ENCODE peak calls at places on chromosomes 2 and 18, in ten cellular contexts. I is testis, D is A549, P is breast epithelium, V is stomach, K is ovary, X is NB4, B is body of pancreas, S is K562, L is IMR-90. E is an unnamed sample.
A peak's percentile ranks its signal among the peaks of the same experiment; 100 is the strongest.

GRCh38 chr2:64727843-64728463 is 74.2 kb upstream of the SERTAD2 start:
- DNase-seq in I (no peak), D (no peak), P (no peak), V (no peak), K (no peak), X (peak; percentile 36), B (no peak), S (no peak), L (no peak), E (no peak)

GRCh38 chr2:176729706-176730569 is 460.7 kb downstream of the MTX2 start:
- DNase-seq in I (peak; percentile 16), D (no peak), P (peak; percentile 62), V (no peak), K (no peak), X (no peak), B (peak; percentile 86), S (no peak), L (no peak), E (no peak)

GRCh38 chr2:222318026-222318711 is 19.4 kb upstream of the PAX3 start:
- DNase-seq in I (peak; percentile 78), D (peak; percentile 57), P (no peak), V (peak; percentile 72), K (no peak), X (peak; percentile 84), B (peak; percentile 46), S (peak; percentile 15), L (peak; percentile 52), E (peak; percentile 53)

GRCh38 chr2:74043345-74044329 is 58.9 kb downstream of the TET3 start:
- DNase-seq in I (no peak), D (no peak), P (no peak), V (no peak), K (no peak), X (no peak), B (no peak), S (peak; percentile 67), L (no peak), E (peak; percentile 62)

GRCh38 chr2:231535961-231536360 is 5.7 kb upstream of the NMUR1 start:
- DNase-seq in I (no peak), D (no peak), P (peak; percentile 38), V (no peak), K (no peak), X (no peak), B (no peak), S (no peak), L (no peak), E (no peak)

GRCh38 chr2:42722328-42723190 is 41.4 kb downstream of the OXER1 start:
- DNase-seq in I (peak; percentile 77), D (no peak), P (no peak), V (peak; percentile 65), K (peak; percentile 66), X (peak; percentile 55), B (peak; percentile 91), S (peak; percentile 45), L (peak; percentile 89), E (no peak)

GRCh38 chr2:71156531-71156930 is 26.1 kb downstream of the MPHOSPH10 start:
- DNase-seq in I (no peak), D (no peak), P (no peak), V (no peak), K (no peak), X (peak; percentile 40), B (no peak), S (no peak), L (peak; percentile 23), E (no peak)

GRCh38 chr2:37829202-37829601 is 95.9 kb upstream of the RMDN2 start:
- DNase-seq in I (no peak), D (no peak), P (no peak), V (no peak), K (peak; percentile 34), X (peak; percentile 95), B (peak; percentile 65), S (no peak), L (peak; percentile 98), E (no peak)

DNA sequence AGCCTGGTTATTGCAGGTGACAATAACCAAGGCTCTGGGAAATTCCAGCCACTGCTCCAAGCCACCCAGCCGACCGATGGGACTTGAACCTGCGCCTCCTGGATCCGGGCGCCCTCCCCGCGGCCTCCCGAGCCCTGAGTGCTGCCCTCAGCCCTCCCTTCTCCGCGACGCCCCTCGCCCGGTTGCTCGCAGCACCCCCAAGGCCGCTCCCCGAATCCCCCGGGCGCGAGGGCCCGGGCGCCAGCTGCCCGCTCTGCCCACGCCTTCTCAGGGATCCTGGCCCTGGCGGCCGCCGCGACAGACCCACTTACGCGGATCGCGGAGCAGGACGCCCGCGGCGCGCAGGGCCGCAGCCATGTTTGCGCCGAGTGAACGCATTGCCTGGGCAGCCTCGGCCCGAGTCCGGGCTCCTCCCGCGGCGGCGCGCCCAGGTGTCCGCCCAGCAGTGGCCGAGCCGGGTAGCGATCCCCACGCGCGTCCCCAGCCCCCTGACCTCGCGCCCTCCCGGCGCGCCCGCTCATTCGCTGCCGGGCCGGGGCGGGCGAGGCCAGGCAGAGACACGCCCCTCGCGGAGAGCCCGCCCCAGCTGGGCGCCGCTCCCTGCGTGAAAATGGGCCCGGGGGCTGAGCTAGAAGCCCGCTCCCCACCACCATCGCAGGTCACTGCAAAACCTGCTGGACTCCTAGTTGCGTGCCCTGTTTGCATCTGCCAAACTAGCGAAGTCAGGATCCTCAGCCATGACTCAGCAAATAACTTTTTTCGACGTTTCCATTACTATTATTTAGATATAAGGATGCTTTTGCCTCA is at the start of gene FECH:
- DNase-seq in I (peak; percentile 85), D (peak; percentile 40), P (peak; percentile 74), V (peak; percentile 84), K (peak; percentile 73), X (peak; percentile 62), B (peak; percentile 84), S (peak; percentile 73), L (peak; percentile 71), E (peak; percentile 35)
- TF ChIP-seq POLR2A in I (peak; percentile 7), D (peak; percentile 82), P (no peak), V (no peak), K (peak; percentile 46), X (peak; percentile 17), B (peak; percentile 84), S (peak; percentile 65), L (peak; percentile 57), E (peak; percentile 58)

DNA sequence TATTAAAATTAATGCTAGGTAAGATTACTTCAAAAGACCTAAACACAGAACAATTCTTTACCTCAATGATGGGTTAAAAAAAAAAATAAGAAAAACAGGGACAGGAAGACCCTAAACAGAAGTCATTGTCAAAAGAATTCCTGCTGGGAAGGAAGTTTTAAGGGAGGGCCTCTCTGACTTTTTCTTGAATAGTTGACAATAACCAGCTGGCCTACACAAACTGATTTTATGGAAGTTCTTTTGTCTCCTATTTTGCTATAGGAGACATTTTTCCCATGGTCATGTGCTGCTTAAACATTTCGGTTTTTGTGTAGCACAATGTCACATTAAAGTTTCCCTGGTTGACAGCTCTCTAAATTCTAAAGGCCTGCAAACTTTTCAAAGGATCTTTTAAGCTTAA is 55.3 kb downstream of the RFTN2 start:
- DNase-seq in I (no peak), D (no peak), P (no peak), V (no peak), K (no peak), X (no peak), B (no peak), S (no peak), L (no peak), E (no peak)
- TF ChIP-seq POLR2A in I (no peak), D (no peak), P (no peak), V (no peak), K (no peak), X (no peak), B (no peak), S (no peak), L (no peak), E (no peak)

DNA sequence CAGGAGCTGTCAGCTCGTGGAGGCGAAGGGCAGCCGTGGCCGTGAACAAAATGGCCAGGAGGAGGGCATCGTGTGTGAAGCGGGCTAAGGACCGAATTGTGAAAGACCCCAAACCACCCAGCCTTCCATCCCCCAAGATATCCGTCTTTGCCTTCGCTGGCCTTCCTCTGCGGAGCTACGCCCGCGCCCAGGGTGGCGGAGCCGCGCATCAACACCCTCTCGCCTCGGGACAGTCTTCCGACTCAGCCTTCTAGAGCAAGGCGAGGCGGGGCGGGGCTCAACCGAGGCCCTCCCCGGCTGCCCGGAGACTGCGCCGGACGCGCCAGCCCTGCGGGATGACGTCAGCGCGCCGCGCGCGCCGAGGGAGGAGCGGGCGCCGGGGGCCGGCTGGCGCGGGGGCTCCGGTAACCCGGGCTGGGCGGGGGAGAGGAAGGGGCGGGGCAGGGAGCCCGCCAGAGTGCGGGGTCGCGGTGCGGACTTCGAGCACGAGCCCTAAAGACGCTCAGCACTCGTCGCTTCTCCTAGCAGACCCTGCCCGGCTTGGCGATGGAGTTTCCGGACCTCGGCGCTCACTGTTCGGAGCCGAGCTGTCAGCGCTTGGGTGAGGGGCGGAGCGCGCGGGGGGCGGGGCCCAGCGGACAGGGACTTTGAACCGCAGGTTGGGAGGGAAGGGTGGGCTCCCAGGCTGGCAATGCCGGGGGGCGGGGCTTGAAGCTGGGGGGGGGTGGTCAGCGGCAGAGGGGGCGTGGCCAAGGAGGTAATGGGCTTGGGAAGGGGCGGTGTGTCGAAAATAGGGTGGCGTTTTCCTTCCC is at the start of gene ZFAND2B:
- DNase-seq in I (peak; percentile 97), D (peak; percentile 89), P (peak; percentile 94), V (peak; percentile 97), K (peak; percentile 95), X (peak; percentile 95), B (peak; percentile 96), S (peak; percentile 93), L (peak; percentile 88), E (peak; percentile 86)
- TF ChIP-seq POLR2A in I (peak; percentile 99), D (peak; percentile 96), P (peak; percentile 77), V (peak; percentile 88), K (peak; percentile 96), X (peak; percentile 97), B (peak; percentile 96), S (peak; percentile 90), L (peak; percentile 88), E (no peak)

GRCh38 chr18:12278153-12278764 is 24.1 kb downstream of the CIDEA start:
- DNase-seq in I (no peak), D (no peak), P (no peak), V (no peak), K (peak; percentile 29), X (no peak), B (no peak), S (no peak), L (peak; percentile 13), E (no peak)

GRCh38 chr18:12281861-12282260 is 26.2 kb upstream of the TUBB6 start:
- DNase-seq in I (no peak), D (no peak), P (no peak), V (no peak), K (no peak), X (no peak), B (no peak), S (no peak), L (no peak), E (no peak)

GRCh38 chr18:12279781-12280531 is 25.8 kb downstream of the CIDEA start:
- DNase-seq in I (no peak), D (no peak), P (no peak), V (no peak), K (no peak), X (no peak), B (no peak), S (no peak), L (no peak), E (no peak)

GRCh38 chr18:12276736-12277554 is 22.8 kb downstream of the CIDEA start:
- DNase-seq in I (no peak), D (no peak), P (no peak), V (no peak), K (no peak), X (no peak), B (no peak), S (no peak), L (peak; percentile 18), E (no peak)

GRCh38 chr18:12278765-12279682 is 24.9 kb downstream of the CIDEA start:
- DNase-seq in I (peak; percentile 78), D (no peak), P (peak; percentile 68), V (peak; percentile 40), K (peak; percentile 92), X (no peak), B (peak; percentile 44), S (no peak), L (peak; percentile 98), E (peak; percentile 74)
- TF ChIP-seq POLR2A in I (peak; percentile 15), D (no peak), P (peak; percentile 29), V (peak; percentile 51), K (peak; percentile 81), X (no peak), B (peak; percentile 19), S (no peak), L (peak; percentile 96), E (no peak)

E was measured in HepG2.